ENCODE peak calls at places on chromosomes 16 and 17, in nine cellular contexts. E, C, T, K, W, B, L, R and H are unnamed samples.
A peak's percentile ranks its signal among the peaks of the same experiment; 100 is the strongest.

GRCh38 chr16:54847207-54847606 is 83.5 kb upstream of the IRX5 start:
- DNase-seq in B (no peak), C (no peak), K (no peak), R (peak; percentile 19), W (no peak), E (no peak), T (no peak), L (no peak), H (peak; percentile 64)

GRCh38 chr16:56042416-56042815 is 148.9 kb upstream of the GNAO1 start:
- DNase-seq in W (no peak), K (no peak), E (no peak), C (no peak), R (no peak), T (no peak), L (no peak), B (no peak), H (no peak)

GRCh38 chr16:59905628-59906027 is 1171.5 kb upstream of the GOT2 start:
- DNase-seq in C (no peak), R (peak; percentile 1), E (peak; percentile 22), K (no peak), B (no peak), L (no peak), W (no peak), T (peak; percentile 13), H (no peak)

GRCh38 chr17:51508048-51508447 is 247.7 kb downstream of the UTP18 start:
- DNase-seq in K (no peak), E (no peak), C (no peak), W (no peak), B (no peak), T (no peak), L (no peak), R (no peak), H (no peak)

GRCh38 chr17:78774956-78775571 is 7.0 kb downstream of the CYTH1 start:
- DNase-seq in R (peak; percentile 34), E (no peak), B (peak; percentile 52), L (no peak), T (no peak), K (no peak), W (no peak), C (no peak), H (no peak)

GRCh38 chr16:84808812-84809211 is 11.0 kb upstream of the CRISPLD2 start:
- DNase-seq in L (no peak), C (no peak), B (no peak), K (no peak), R (no peak), W (no peak), T (no peak), E (no peak), H (no peak)

GRCh38 chr16:19879241-19879792 is 5.3 kb downstream of the GPRC5B start:
- DNase-seq in E (no peak), B (no peak), L (no peak), C (no peak), R (peak; percentile 23), T (peak; percentile 44), K (no peak), W (no peak), H (peak; percentile 68)

GRCh38 chr17:44487170-44487569 is 16.0 kb downstream of the GPATCH8 start:
- DNase-seq in L (no peak), R (no peak), W (no peak), B (no peak), C (no peak), E (no peak), K (no peak), T (no peak), H (no peak)

GRCh38 chr17:75327757-75328156 is 38.5 kb upstream of the SLC25A19 start:
- DNase-seq in B (no peak), R (no peak), E (no peak), K (no peak), C (no peak), L (no peak), T (no peak), W (no peak), H (no peak)

GRCh38 chr17:59846391-59847165 is 46.2 kb downstream of the TUBD1 start:
- DNase-seq in B (peak; percentile 82), C (no peak), E (no peak), W (peak; percentile 68), T (peak; percentile 95), L (peak; percentile 66), K (peak; percentile 60), R (peak; percentile 93), H (peak; percentile 56)

GRCh38 chr17:61816538-61816937 is 46.8 kb downstream of the BRIP1 start:
- DNase-seq in L (peak; percentile 23), B (no peak), T (no peak), R (no peak), W (no peak), E (no peak), C (no peak), K (no peak), H (no peak)

GRCh38 chr17:81130385-81131288 is 34.7 kb upstream of the PVALEF start:
- DNase-seq in W (peak; percentile 53), E (no peak), L (no peak), C (no peak), T (no peak), R (no peak), B (no peak), K (no peak), H (no peak)

GRCh38 chr16:2029350-2029749 is 2.6 kb downstream of the NHERF2 start:
- DNase-seq in R (no peak), L (no peak), W (no peak), T (no peak), K (no peak), B (peak; percentile 68), C (no peak), E (no peak), H (no peak)

GRCh38 chr17:41523225-41523593 is 4.5 kb upstream of the KRT15 start:
- DNase-seq in C (no peak), R (no peak), L (no peak), E (no peak), B (no peak), K (no peak), W (no peak), T (no peak), H (no peak)
- H3K4me3 ChIP-seq in C (no peak overlapping the region), R (no peak overlapping the region), L (no peak overlapping the region), E (no peak overlapping the region), B (no peak overlapping the region), K (no peak overlapping the region), W (no peak overlapping the region), T (no peak overlapping the region), H (no peak overlapping the region)

GRCh38 chr16:70437017-70437581 is 1.8 kb downstream of the ST3GAL2 start:
- DNase-seq in R (peak; percentile 89), L (peak; percentile 92), K (no peak), T (peak; percentile 92), E (peak; percentile 82), W (no peak), B (no peak), C (no peak), H (no peak)
- H3K4me3 ChIP-seq in R (peak overlapping the region; percentile 91), L (peak overlapping the region; percentile 84), K (peak overlapping the region; percentile 97), T (peak overlapping the region; percentile 91), E (peak overlapping the region; percentile 67), W (no peak overlapping the region), B (peak overlapping the region; percentile 78), C (no peak overlapping the region), H (peak overlapping the region; percentile 59)

GRCh38 chr17:18190629-18191028 is 7.0 kb downstream of the ALKBH5 start:
- DNase-seq in T (no peak), W (no peak), R (no peak), B (no peak), E (no peak), K (no peak), L (peak; percentile 18), C (no peak), H (no peak)

GRCh38 chr17:18194394-18194793 is 10.8 kb downstream of the ALKBH5 start:
- DNase-seq in K (no peak), B (no peak), E (no peak), R (no peak), C (no peak), L (no peak), W (no peak), T (no peak), H (no peak)

GRCh38 chr17:18187816-18188761 is 4.5 kb downstream of the ALKBH5 start:
- DNase-seq in R (peak; percentile 68), C (no peak), B (no peak), L (peak; percentile 62), T (peak; percentile 31), K (no peak), E (no peak), W (no peak), H (no peak)

GRCh38 chr17:18191967-18192366 is 8.3 kb downstream of the ALKBH5 start:
- DNase-seq in T (no peak), R (no peak), E (no peak), L (peak; percentile 31), K (no peak), W (no peak), C (no peak), B (no peak), H (no peak)

DNA sequence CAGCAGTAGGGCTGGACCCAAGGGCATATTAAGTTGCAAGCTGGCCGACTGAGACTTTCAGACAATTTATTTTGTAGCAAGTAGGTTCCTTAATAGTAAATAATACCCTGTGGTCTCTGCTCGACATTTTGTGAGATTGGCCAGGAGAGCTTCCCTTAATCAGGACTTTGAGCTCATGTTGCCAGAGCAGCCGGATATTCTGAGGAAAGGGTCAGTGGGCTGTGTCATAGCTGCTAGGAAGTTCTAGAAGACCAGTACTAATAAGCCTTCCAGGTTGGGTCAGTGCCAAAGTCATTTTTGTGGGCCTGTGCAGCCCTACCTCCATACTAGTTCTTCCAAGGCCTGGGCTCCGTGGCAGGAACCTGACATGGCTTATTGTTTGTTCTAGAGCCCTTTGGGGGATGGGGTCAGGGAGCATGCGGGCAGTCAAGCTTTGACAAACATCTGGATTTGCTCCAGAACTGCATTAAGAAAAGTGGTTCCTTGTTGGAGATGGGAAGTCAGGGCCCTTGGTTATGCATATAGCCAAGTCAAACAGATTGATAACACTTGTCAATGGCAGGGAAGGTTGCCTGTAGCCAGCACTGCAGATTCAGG is 7.5 kb downstream of the ALKBH5 start:
- DNase-seq in W (peak; percentile 42), C (no peak), B (no peak), K (no peak), R (peak; percentile 37), T (peak; percentile 17), E (no peak), L (peak; percentile 20), H (no peak)
- H3K4me3 ChIP-seq in W (no peak overlapping the region), C (no peak overlapping the region), B (no peak overlapping the region), K (no peak overlapping the region), R (no peak overlapping the region), T (no peak overlapping the region), E (no peak overlapping the region), L (peak overlapping the region; percentile 0), H (no peak overlapping the region)

GRCh38 chr16:71387045-71387871 is 28.7 kb downstream of the CALB2 start:
- DNase-seq in R (no peak), T (no peak), C (no peak), B (no peak), W (no peak), K (no peak), L (no peak), E (no peak), H (no peak)

GRCh38 chr16:71384073-71384724 is 25.7 kb downstream of the CALB2 start:
- DNase-seq in T (no peak), C (no peak), E (no peak), R (no peak), B (no peak), K (no peak), L (no peak), W (no peak), H (no peak)

DNA sequence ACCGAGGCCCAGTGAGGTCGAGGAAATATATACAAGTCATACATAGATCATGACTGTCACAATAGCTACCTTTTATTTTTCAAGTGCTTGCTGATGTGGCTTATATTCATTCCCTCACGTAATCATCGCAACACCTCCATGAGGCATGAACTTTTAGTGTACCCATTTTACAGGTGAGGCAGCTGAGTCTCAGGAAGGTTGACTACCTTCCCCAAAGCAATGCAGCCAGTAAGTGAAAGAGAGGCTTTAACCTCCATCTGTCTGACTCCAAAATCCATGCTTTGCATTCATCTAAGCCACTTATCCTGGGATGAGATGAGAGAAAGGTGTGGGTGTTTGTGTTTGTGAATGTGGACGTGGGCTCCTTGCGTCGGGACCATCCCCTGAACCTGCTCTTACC is 30.8 kb downstream of the CALB2 start:
- DNase-seq in K (no peak), L (no peak), T (no peak), R (no peak), E (no peak), C (no peak), W (no peak), B (no peak), H (no peak)
- H3K4me3 ChIP-seq in K (no peak overlapping the region), L (no peak overlapping the region), T (no peak overlapping the region), R (no peak overlapping the region), E (no peak overlapping the region), C (no peak overlapping the region), W (no peak overlapping the region), B (no peak overlapping the region), H (no peak overlapping the region)